ENCODE peak calls at places on chromosome 9, in six cellular contexts. D is RWPE2, E is endodermal cell, Q is spleen, H is IMR-90, V is cardiac muscle cell. N is an unnamed sample.

GRCh38 chr9:129569506-129570449 is 51.1 kb downstream of the C9orf50 start:
- DNase-seq in D (no peak), E (peak; percentile 82), Q (no peak), H (peak; percentile 36), V (peak; percentile 47), N (no peak)

GRCh38 chr9:36867672-36868471 is 166.2 kb downstream of the PAX5 start:
- DNase-seq in D (no peak), E (no peak), Q (peak; percentile 68), H (no peak), V (no peak), N (no peak)

GRCh38 chr9:127066775-127067111 is 55.7 kb downstream of the ANGPTL2 start:
- DNase-seq in D (no peak), E (no peak), Q (no peak), H (peak; percentile 79), V (peak; percentile 87), N (no peak)

GRCh38 chr9:117526674-117527073 is 111.8 kb upstream of the ASTN2 start:
- DNase-seq in D (no peak), E (no peak), Q (no peak), H (no peak), V (no peak), N (no peak)

GRCh38 chr9:95089916-95090791 is 227.4 kb downstream of the FANCC start:
- DNase-seq in D (no peak), E (no peak), Q (peak; percentile 80), H (no peak), V (no peak), N (peak; percentile 49)

GRCh38 chr9:10855847-10856246 is 243.0 kb upstream of the PTPRD start:
- DNase-seq in D (no peak), E (no peak), Q (no peak), H (no peak), V (peak; percentile 27), N (no peak)

GRCh38 chr9:120680161-120680560 is 34.1 kb downstream of the MEGF9 start:
- DNase-seq in D (no peak), E (no peak), Q (no peak), H (no peak), V (no peak), N (no peak)

GRCh38 chr9:78609471-78609870 is 312.5 kb downstream of the PSAT1 start:
- DNase-seq in D (no peak), E (no peak), Q (no peak), H (no peak), V (no peak), N (no peak)

GRCh38 chr9:71594566-71594965 is 173.7 kb downstream of the CEMIP2 start:
- DNase-seq in D (no peak), E (no peak), Q (no peak), H (no peak), V (no peak), N (no peak)

GRCh38 chr9:90523953-90524352 is 118.7 kb downstream of the DIRAS2 start:
- DNase-seq in D (no peak), E (no peak), Q (no peak), H (no peak), V (no peak), N (peak; percentile 73)

GRCh38 chr9:26158631-26159150 is 480.4 kb upstream of the TUSC1 start:
- DNase-seq in D (no peak), E (no peak), Q (no peak), H (no peak), V (no peak), N (no peak)

GRCh38 chr9:136201174-136201573 is 3.8 kb downstream of the LHX3 start:
- DNase-seq in D (no peak), E (no peak), Q (no peak), H (no peak), V (no peak), N (no peak)

GRCh38 chr9:71608825-71609452 is 159.4 kb downstream of the CEMIP2 start:
- DNase-seq in D (no peak), E (peak; percentile 87), Q (no peak), H (peak; percentile 19), V (peak; percentile 62), N (no peak)

GRCh38 chr9:130932220-130933069 is 6.6 kb downstream of the FIBCD1 start:
- DNase-seq in D (no peak), E (peak; percentile 81), Q (no peak), H (peak; percentile 75), V (peak; percentile 65), N (peak; percentile 70)

GRCh38 chr9:35749515-35750255 is 598 bp downstream of the RGP1 start:
- DNase-seq in D (no peak), E (peak; percentile 82), Q (peak; percentile 90), H (no peak), V (no peak), N (no peak)

GRCh38 chr9:94068257-94068656 is 16.0 kb upstream of the PTPDC1 start:
- DNase-seq in D (no peak), E (no peak), Q (no peak), H (no peak), V (peak; percentile 29), N (no peak)

GRCh38 chr9:112527959-112528358 is 41.3 kb downstream of the KIAA1958 start:
- DNase-seq in D (no peak), E (no peak), Q (no peak), H (no peak), V (no peak), N (no peak)

GRCh38 chr9:20070336-20070735 is 281.5 kb upstream of the SLC24A2 start:
- DNase-seq in D (no peak), E (no peak), Q (no peak), H (no peak), V (no peak), N (no peak)

GRCh38 chr9:14212697-14213420 is 101.1 kb downstream of the NFIB start:
- DNase-seq in D (no peak), E (no peak), Q (no peak), H (no peak), V (no peak), N (no peak)

GRCh38 chr9:137578518-137579258 is at the start of gene DPH7:
- DNase-seq in D (peak; percentile 93), E (peak; percentile 99), Q (peak; percentile 100), H (peak; percentile 83), V (peak; percentile 95), N (peak; percentile 99)

GRCh38 chr9:137581361-137582285 is 2.9 kb upstream of the DPH7 start:
- DNase-seq in D (no peak), E (no peak), Q (no peak), H (no peak), V (no peak), N (no peak)

GRCh38 chr9:137580958-137581331 is 2.2 kb upstream of the DPH7 start:
- DNase-seq in D (no peak), E (no peak), Q (no peak), H (no peak), V (no peak), N (no peak)

GRCh38 chr9:137580209-137580957 is 1.7 kb upstream of the DPH7 start:
- DNase-seq in D (no peak), E (no peak), Q (no peak), H (no peak), V (no peak), N (peak; percentile 47)

DNA sequence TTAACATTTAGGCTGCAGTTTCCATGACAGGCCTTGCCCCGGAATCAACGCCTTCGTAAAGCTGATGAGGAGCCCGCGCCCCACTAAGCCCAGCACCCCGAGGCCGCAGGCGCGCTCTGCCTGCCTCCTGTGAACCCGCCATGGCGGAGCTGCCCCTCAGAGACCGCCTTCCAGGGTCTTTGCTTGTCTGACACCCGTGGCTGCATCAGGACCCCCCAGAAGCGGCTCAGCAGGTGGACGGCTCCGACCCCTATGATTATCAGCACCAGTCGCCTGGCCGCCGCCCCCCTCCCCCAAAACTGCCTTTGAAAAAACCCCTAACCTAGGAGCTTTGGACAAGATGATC is 507 bp upstream of the DPH7 start:
- DNase-seq in D (no peak), E (no peak), Q (peak; percentile 83), H (no peak), V (no peak), N (no peak)
- H3K4me3 ChIP-seq in D (peak overlapping the region; percentile 59), E (peak overlapping the region; percentile 82), Q (peak overlapping the region; percentile 73), H (peak overlapping the region; percentile 88), V (peak overlapping the region; percentile 81), N (peak overlapping the region; percentile 89)

GRCh38 chr9:125516381-125516960 is 190.5 kb downstream of the MAPKAP1 start:
- DNase-seq in D (no peak), E (no peak), Q (no peak), H (no peak), V (no peak), N (no peak)

GRCh38 chr9:125511780-125512179 is 195.2 kb downstream of the MAPKAP1 start:
- DNase-seq in D (no peak), E (no peak), Q (no peak), H (no peak), V (no peak), N (no peak)

GRCh38 chr9:125514468-125514867 is 192.5 kb downstream of the MAPKAP1 start:
- DNase-seq in D (no peak), E (no peak), Q (no peak), H (no peak), V (no peak), N (no peak)

GRCh38 chr9:125515281-125515680 is 191.7 kb downstream of the MAPKAP1 start:
- DNase-seq in D (no peak), E (no peak), Q (no peak), H (no peak), V (no peak), N (no peak)

GRCh38 chr9:125513634-125514413 is 193.2 kb downstream of the MAPKAP1 start:
- DNase-seq in D (peak; percentile 81), E (peak; percentile 55), Q (no peak), H (peak; percentile 81), V (peak; percentile 68), N (no peak)
- H3K4me3 ChIP-seq in D (peak overlapping the region; percentile 16), E (no peak overlapping the region), Q (no peak overlapping the region), H (peak overlapping the region; percentile 19), V (no peak overlapping the region), N (no peak overlapping the region)

DNA sequence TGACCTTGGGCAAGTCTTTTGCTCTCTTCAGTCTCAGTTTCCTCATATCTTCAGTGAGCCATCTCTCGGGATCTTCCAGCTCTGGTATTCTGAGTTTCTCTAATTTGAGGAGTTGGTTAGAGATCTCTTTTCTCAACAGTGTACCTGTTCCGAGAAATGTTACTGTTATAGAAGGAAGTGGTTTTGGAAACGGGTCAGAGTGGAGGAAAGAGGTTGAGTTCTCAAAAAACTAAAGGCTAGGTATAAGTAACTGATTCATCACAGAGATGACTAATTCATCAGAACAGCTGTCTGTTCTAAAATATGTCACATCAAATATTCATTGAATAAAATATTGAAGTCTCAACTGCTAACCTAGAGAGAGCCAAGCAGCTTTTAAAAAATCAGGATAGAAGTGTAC is 106.6 kb downstream of the PALM2AKAP2 start:
- DNase-seq in D (no peak), E (no peak), Q (no peak), H (no peak), V (no peak), N (no peak)
- H3K4me3 ChIP-seq in D (no peak overlapping the region), E (no peak overlapping the region), Q (no peak overlapping the region), H (no peak overlapping the region), V (no peak overlapping the region), N (no peak overlapping the region)

DNA sequence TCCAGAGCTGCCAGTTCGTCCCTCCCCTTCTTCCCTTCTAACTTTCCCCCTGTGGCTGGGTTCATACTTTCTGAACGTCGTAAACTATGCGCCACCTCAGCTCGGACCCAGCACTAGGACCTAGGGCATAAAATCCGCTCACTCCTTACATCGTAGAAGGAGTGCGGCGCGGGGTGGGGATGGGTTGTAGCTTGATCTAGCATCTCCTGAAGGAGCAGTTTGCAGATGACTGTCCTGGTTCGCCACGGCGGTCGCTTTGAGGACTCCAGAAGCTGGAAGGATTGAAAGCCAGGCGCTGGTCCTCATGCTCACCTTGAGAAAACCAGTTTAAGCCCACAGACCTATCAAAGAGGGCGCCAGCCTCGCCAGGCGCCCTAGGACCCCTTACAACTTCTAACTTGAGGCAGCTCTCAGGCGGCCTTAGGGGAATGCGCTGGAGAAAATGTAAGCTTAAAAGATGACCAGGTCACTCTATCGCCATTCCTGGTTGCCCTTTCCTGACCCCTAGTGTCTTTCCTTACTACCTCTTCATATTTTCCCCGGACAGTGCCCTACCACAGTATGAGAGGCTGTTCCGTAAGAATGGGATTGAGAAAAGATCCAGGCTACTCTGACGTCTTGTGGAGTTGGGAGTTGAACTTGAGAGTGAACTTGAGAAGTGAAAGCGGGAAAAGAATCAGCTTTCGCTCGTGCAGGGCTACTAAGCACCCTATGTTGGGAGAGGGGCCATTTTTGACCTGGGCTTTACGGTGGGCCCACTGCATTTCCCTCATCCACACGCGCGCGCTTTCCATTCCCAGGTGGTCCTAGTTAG is 2.8 kb downstream of the RORB start:
- DNase-seq in D (no peak), E (peak; percentile 76), Q (peak; percentile 66), H (no peak), V (peak; percentile 16), N (no peak)
- H3K4me3 ChIP-seq in D (no peak overlapping the region), E (peak overlapping the region; percentile 88), Q (peak overlapping the region; percentile 22), H (no peak overlapping the region), V (no peak overlapping the region), N (no peak overlapping the region)